ENCODE peak calls at places on chromosome 13, in eight cellular contexts. One of them, this sample, is unnamed.
A peak's percentile ranks its signal among the peaks of the same experiment; 100 is the strongest.

GRCh38 chr13:102517959-102518358 is 78.8 kb upstream of the TPP2 start:
- DNase-seq in fibroblast of the aortic adventitia: no peak
- DNase-seq in GM20000: no peak
- DNase-seq in LHCN-M2: peak; percentile 2
- DNase-seq in small intestine: no peak
- DNase-seq in psoas muscle: no peak
- DNase-seq in nucleus accumbens: no peak
- DNase-seq in ureter: no peak
- DNase-seq in this sample: peak; percentile 6

GRCh38 chr13:106570354-106570822 is 2.5 kb upstream of the ARGLU1 start:
- DNase-seq in fibroblast of the aortic adventitia: peak; percentile 68
- DNase-seq in GM20000: peak; percentile 6
- DNase-seq in LHCN-M2: no peak
- DNase-seq in small intestine: peak; percentile 94
- DNase-seq in psoas muscle: peak; percentile 68
- DNase-seq in nucleus accumbens: no peak
- DNase-seq in ureter: peak; percentile 61
- DNase-seq in this sample: peak; percentile 93

GRCh38 chr13:20149762-20150161 is 11.1 kb downstream of the GJA3 start:
- DNase-seq in fibroblast of the aortic adventitia: no peak
- DNase-seq in GM20000: no peak
- DNase-seq in LHCN-M2: no peak
- DNase-seq in small intestine: no peak
- DNase-seq in psoas muscle: no peak
- DNase-seq in nucleus accumbens: no peak
- DNase-seq in ureter: no peak
- DNase-seq in this sample: no peak

GRCh38 chr13:95523598-95523997 is 28.9 kb upstream of the CLDN10 start:
- DNase-seq in fibroblast of the aortic adventitia: no peak
- DNase-seq in GM20000: no peak
- DNase-seq in LHCN-M2: no peak
- DNase-seq in small intestine: no peak
- DNase-seq in psoas muscle: no peak
- DNase-seq in nucleus accumbens: no peak
- DNase-seq in ureter: no peak
- DNase-seq in this sample: no peak

GRCh38 chr13:98214008-98214643 is 37.1 kb upstream of the RNF113B start:
- DNase-seq in fibroblast of the aortic adventitia: peak; percentile 43
- DNase-seq in GM20000: no peak
- DNase-seq in LHCN-M2: peak; percentile 68
- DNase-seq in small intestine: no peak
- DNase-seq in psoas muscle: no peak
- DNase-seq in nucleus accumbens: no peak
- DNase-seq in ureter: no peak
- DNase-seq in this sample: peak; percentile 65

GRCh38 chr13:80742027-80742426 is 401.1 kb upstream of the SPRY2 start:
- DNase-seq in fibroblast of the aortic adventitia: no peak
- DNase-seq in GM20000: no peak
- DNase-seq in LHCN-M2: peak; percentile 52
- DNase-seq in small intestine: no peak
- DNase-seq in psoas muscle: no peak
- DNase-seq in nucleus accumbens: no peak
- DNase-seq in ureter: no peak
- DNase-seq in this sample: peak; percentile 13

GRCh38 chr13:102846261-102847015 is 606 bp downstream of the ERCC5 start:
- DNase-seq in fibroblast of the aortic adventitia: peak; percentile 54
- DNase-seq in GM20000: peak; percentile 24
- DNase-seq in LHCN-M2: peak; percentile 34
- DNase-seq in small intestine: peak; percentile 68
- DNase-seq in psoas muscle: peak; percentile 29
- DNase-seq in nucleus accumbens: no peak
- DNase-seq in ureter: peak; percentile 55
- DNase-seq in this sample: peak; percentile 52

GRCh38 chr13:110308377-110309158 is 1.5 kb downstream of the COL4A2 start:
- DNase-seq in fibroblast of the aortic adventitia: no peak
- DNase-seq in GM20000: no peak
- DNase-seq in LHCN-M2: peak; percentile 65
- DNase-seq in small intestine: no peak
- DNase-seq in psoas muscle: no peak
- DNase-seq in nucleus accumbens: no peak
- DNase-seq in ureter: no peak
- DNase-seq in this sample: peak; percentile 68

GRCh38 chr13:39306639-39307589 is 268.7 kb downstream of the NHLRC3 start:
- DNase-seq in fibroblast of the aortic adventitia: no peak
- DNase-seq in GM20000: peak; percentile 59
- DNase-seq in LHCN-M2: no peak
- DNase-seq in small intestine: no peak
- DNase-seq in psoas muscle: no peak
- DNase-seq in nucleus accumbens: no peak
- DNase-seq in ureter: no peak
- DNase-seq in this sample: no peak

GRCh38 chr13:85616275-85616674 is 182.9 kb downstream of the SLITRK6 start:
- DNase-seq in fibroblast of the aortic adventitia: no peak
- DNase-seq in GM20000: no peak
- DNase-seq in LHCN-M2: no peak
- DNase-seq in small intestine: no peak
- DNase-seq in psoas muscle: no peak
- DNase-seq in nucleus accumbens: no peak
- DNase-seq in ureter: no peak
- DNase-seq in this sample: no peak

GRCh38 chr13:98977568-98978270 is at the start of gene DOCK9:
- DNase-seq in fibroblast of the aortic adventitia: peak; percentile 71
- DNase-seq in GM20000: no peak
- DNase-seq in LHCN-M2: peak; percentile 93
- DNase-seq in small intestine: peak; percentile 55
- DNase-seq in psoas muscle: peak; percentile 59
- DNase-seq in nucleus accumbens: peak; percentile 78
- DNase-seq in ureter: peak; percentile 53
- DNase-seq in this sample: peak; percentile 81

This sample was measured in choroid plexus epithelial cell.